ENCODE peak calls at places on chromosomes 5 and 9, in eight cellular contexts. Z, M, L, V, I, C, J and E are unnamed samples.

GRCh38 chr5:75566710-75567309 is 44.4 kb upstream of the ANKDD1B start:
- DNase-seq in Z (no peak), M (no peak), L (no peak), V (no peak), I (peak), C (no peak), J (no peak), E (no peak)

GRCh38 chr9:20873240-20873860 is 158.1 kb downstream of the HACD4 start:
- DNase-seq in Z (no peak), M (no peak), L (no peak), V (no peak), I (no peak), C (no peak), J (no peak), E (no peak)

GRCh38 chr5:139964994-139965565 is 78.0 kb downstream of the NRG2 start:
- DNase-seq in Z (no peak), M (no peak), L (no peak), V (no peak), I (no peak), C (no peak), J (no peak), E (peak)

GRCh38 chr9:134303601-134304000 is 22.7 kb upstream of the RXRA start:
- DNase-seq in Z (no peak), M (no peak), L (no peak), V (no peak), I (no peak), C (no peak), J (peak), E (no peak)

GRCh38 chr9:108672475-108673065 is 183.2 kb downstream of the ACTL7B start:
- DNase-seq in Z (no peak), M (no peak), L (no peak), V (no peak), I (no peak), C (no peak), J (no peak), E (no peak)

GRCh38 chr5:110727025-110727314 is 499 bp upstream of the TMEM232 start:
- DNase-seq in Z (no peak), M (no peak), L (no peak), V (no peak), I (no peak), C (peak), J (no peak), E (no peak)

GRCh38 chr9:83508072-83508471 is 30.1 kb downstream of the FRMD3 start:
- DNase-seq in Z (no peak), M (no peak), L (no peak), V (no peak), I (no peak), C (no peak), J (no peak), E (no peak)

GRCh38 chr9:136847827-136848392 is 1.3 kb upstream of the PHPT1 start:
- DNase-seq in Z (peak), M (peak), L (no peak), V (peak), I (peak), C (peak), J (peak), E (peak)

GRCh38 chr5:178207917-178208280 is 3.6 kb downstream of the HNRNPAB start:
- DNase-seq in Z (no peak), M (peak), L (no peak), V (no peak), I (no peak), C (no peak), J (no peak), E (no peak)

GRCh38 chr9:87834357-87834756 is 48.3 kb upstream of the SPATA31E1 start:
- DNase-seq in Z (no peak), M (no peak), L (no peak), V (no peak), I (no peak), C (peak), J (no peak), E (peak)

GRCh38 chr9:33426843-33427293 is 20.5 kb downstream of the AQP3 start:
- DNase-seq in Z (no peak), M (no peak), L (no peak), V (no peak), I (no peak), C (no peak), J (no peak), E (no peak)

GRCh38 chr9:99851028-99851822 is 29.5 kb downstream of the NR4A3 start:
- DNase-seq in Z (no peak), M (no peak), L (no peak), V (no peak), I (no peak), C (no peak), J (no peak), E (no peak)

GRCh38 chr9:18587988-18588387 is 114.0 kb downstream of the ADAMTSL1 start:
- DNase-seq in Z (no peak), M (no peak), L (no peak), V (no peak), I (no peak), C (no peak), J (no peak), E (no peak)

GRCh38 chr5:59123595-59124561 is 541.0 kb downstream of the RAB3C start:
- DNase-seq in Z (no peak), M (no peak), L (no peak), V (no peak), I (no peak), C (peak), J (no peak), E (no peak)

GRCh38 chr5:55062039-55062779 is 38.2 kb downstream of the GZMK start:
- DNase-seq in Z (no peak), M (no peak), L (no peak), V (peak), I (peak), C (no peak), J (no peak), E (no peak)

GRCh38 chr5:96125335-96125891 is 163.8 kb upstream of the ELL2 start:
- DNase-seq in Z (no peak), M (no peak), L (no peak), V (no peak), I (no peak), C (no peak), J (no peak), E (no peak)

GRCh38 chr5:97162045-97162444 is 19.6 kb upstream of the LIX1 start:
- DNase-seq in Z (peak), M (peak), L (peak), V (peak), I (no peak), C (peak), J (no peak), E (peak)

GRCh38 chr5:1536298-1537165 is 12.8 kb upstream of the LPCAT1 start:
- DNase-seq in Z (no peak), M (peak), L (no peak), V (peak), I (peak), C (no peak), J (peak), E (peak)